ENCODE peak calls at places on chromosomes 3 and 15, in eight cellular contexts. One of them, this sample, is unnamed.

GRCh38 chr3:138434276-138434874 is at the start of gene ESYT3:
- DNase-seq in psoas muscle: peak
- DNase-seq in cardiac muscle cell: peak
- DNase-seq in PC-3: peak
- DNase-seq in naive thymus-derived CD4-positive, alpha-beta T cell: no peak
- DNase-seq in A549: peak
- DNase-seq in CD8-positive, alpha-beta memory T cell: no peak
- DNase-seq in right cardiac atrium: peak
- DNase-seq in this sample: peak

GRCh38 chr15:33328105-33328504 is 17.3 kb downstream of the RYR3 start:
- DNase-seq in psoas muscle: no peak
- DNase-seq in CD8-positive, alpha-beta memory T cell: no peak
- DNase-seq in A549: no peak
- DNase-seq in naive thymus-derived CD4-positive, alpha-beta T cell: no peak
- DNase-seq in cardiac muscle cell: no peak
- DNase-seq in PC-3: no peak
- DNase-seq in right cardiac atrium: no peak
- DNase-seq in this sample: no peak

GRCh38 chr15:87618203-87618725 is 638.3 kb downstream of the NTRK3 start:
- DNase-seq in psoas muscle: no peak
- DNase-seq in right cardiac atrium: no peak
- DNase-seq in naive thymus-derived CD4-positive, alpha-beta T cell: no peak
- DNase-seq in PC-3: no peak
- DNase-seq in A549: no peak
- DNase-seq in CD8-positive, alpha-beta memory T cell: no peak
- DNase-seq in cardiac muscle cell: peak
- DNase-seq in this sample: no peak

GRCh38 chr15:78909791-78910228 is 35.0 kb downstream of the CTSH start:
- DNase-seq in psoas muscle: no peak
- DNase-seq in PC-3: peak
- DNase-seq in A549: peak
- DNase-seq in right cardiac atrium: no peak
- DNase-seq in cardiac muscle cell: peak
- DNase-seq in CD8-positive, alpha-beta memory T cell: no peak
- DNase-seq in naive thymus-derived CD4-positive, alpha-beta T cell: peak
- DNase-seq in this sample: no peak

GRCh38 chr15:67828379-67828968 is 3.2 kb downstream of the SKOR1 start:
- DNase-seq in cardiac muscle cell: no peak
- DNase-seq in PC-3: no peak
- DNase-seq in naive thymus-derived CD4-positive, alpha-beta T cell: no peak
- DNase-seq in right cardiac atrium: no peak
- DNase-seq in A549: no peak
- DNase-seq in psoas muscle: no peak
- DNase-seq in CD8-positive, alpha-beta memory T cell: no peak
- DNase-seq in this sample: no peak

GRCh38 chr3:49015765-49016164 is 2.6 kb downstream of the DALRD3 start:
- DNase-seq in PC-3: no peak
- DNase-seq in naive thymus-derived CD4-positive, alpha-beta T cell: no peak
- DNase-seq in cardiac muscle cell: no peak
- DNase-seq in A549: no peak
- DNase-seq in right cardiac atrium: peak
- DNase-seq in CD8-positive, alpha-beta memory T cell: no peak
- DNase-seq in psoas muscle: no peak
- DNase-seq in this sample: no peak

GRCh38 chr3:101066776-101067175 is 73.6 kb upstream of the ABI3BP start:
- DNase-seq in cardiac muscle cell: peak
- DNase-seq in psoas muscle: no peak
- DNase-seq in right cardiac atrium: peak
- DNase-seq in A549: no peak
- DNase-seq in CD8-positive, alpha-beta memory T cell: no peak
- DNase-seq in naive thymus-derived CD4-positive, alpha-beta T cell: no peak
- DNase-seq in PC-3: peak
- DNase-seq in this sample: no peak

GRCh38 chr15:72338617-72339321 is 18.8 kb upstream of the CELF6 start:
- DNase-seq in right cardiac atrium: no peak
- DNase-seq in psoas muscle: no peak
- DNase-seq in naive thymus-derived CD4-positive, alpha-beta T cell: no peak
- DNase-seq in CD8-positive, alpha-beta memory T cell: no peak
- DNase-seq in cardiac muscle cell: peak
- DNase-seq in PC-3: peak
- DNase-seq in A549: peak
- DNase-seq in this sample: peak

GRCh38 chr3:173586176-173586575 is 188.6 kb downstream of the NLGN1 start:
- DNase-seq in CD8-positive, alpha-beta memory T cell: no peak
- DNase-seq in psoas muscle: no peak
- DNase-seq in PC-3: peak
- DNase-seq in right cardiac atrium: no peak
- DNase-seq in cardiac muscle cell: no peak
- DNase-seq in A549: no peak
- DNase-seq in naive thymus-derived CD4-positive, alpha-beta T cell: no peak
- DNase-seq in this sample: no peak

GRCh38 chr3:173587055-173587454 is 189.5 kb downstream of the NLGN1 start:
- DNase-seq in naive thymus-derived CD4-positive, alpha-beta T cell: no peak
- DNase-seq in PC-3: no peak
- DNase-seq in CD8-positive, alpha-beta memory T cell: no peak
- DNase-seq in A549: no peak
- DNase-seq in right cardiac atrium: no peak
- DNase-seq in cardiac muscle cell: no peak
- DNase-seq in psoas muscle: no peak
- DNase-seq in this sample: no peak

GRCh38 chr3:173584834-173585831 is 187.6 kb downstream of the NLGN1 start:
- DNase-seq in CD8-positive, alpha-beta memory T cell: no peak
- DNase-seq in PC-3: peak
- DNase-seq in A549: peak
- DNase-seq in psoas muscle: no peak
- DNase-seq in right cardiac atrium: peak
- DNase-seq in cardiac muscle cell: peak
- DNase-seq in naive thymus-derived CD4-positive, alpha-beta T cell: no peak
- DNase-seq in this sample: no peak

GRCh38 chr3:173583496-173583895 is 186.0 kb downstream of the NLGN1 start:
- DNase-seq in psoas muscle: no peak
- DNase-seq in PC-3: no peak
- DNase-seq in cardiac muscle cell: no peak
- DNase-seq in right cardiac atrium: no peak
- DNase-seq in naive thymus-derived CD4-positive, alpha-beta T cell: no peak
- DNase-seq in A549: no peak
- DNase-seq in CD8-positive, alpha-beta memory T cell: no peak
- DNase-seq in this sample: no peak

GRCh38 chr3:173584093-173584833 is 186.7 kb downstream of the NLGN1 start:
- DNase-seq in psoas muscle: no peak
- DNase-seq in PC-3: peak
- DNase-seq in right cardiac atrium: no peak
- DNase-seq in naive thymus-derived CD4-positive, alpha-beta T cell: no peak
- DNase-seq in cardiac muscle cell: peak
- DNase-seq in A549: peak
- DNase-seq in CD8-positive, alpha-beta memory T cell: no peak
- DNase-seq in this sample: no peak
- H3K4me3 ChIP-seq in psoas muscle: peak
- H3K4me3 ChIP-seq in PC-3: peak
- H3K4me3 ChIP-seq in right cardiac atrium: peak
- H3K4me3 ChIP-seq in naive thymus-derived CD4-positive, alpha-beta T cell: no peak
- H3K4me3 ChIP-seq in cardiac muscle cell: peak
- H3K4me3 ChIP-seq in A549: peak
- H3K4me3 ChIP-seq in CD8-positive, alpha-beta memory T cell: no peak
- H3K4me3 ChIP-seq in this sample: no peak

GRCh38 chr3:52685705-52686691 is at the start of the genes GNL3 and PBRM1:
- DNase-seq in PC-3: peak
- DNase-seq in naive thymus-derived CD4-positive, alpha-beta T cell: peak
- DNase-seq in psoas muscle: peak
- DNase-seq in A549: peak
- DNase-seq in cardiac muscle cell: peak
- DNase-seq in right cardiac atrium: peak
- DNase-seq in CD8-positive, alpha-beta memory T cell: peak
- DNase-seq in this sample: peak

GRCh38 chr3:52683611-52684010 is 2.1 kb downstream of the PBRM1 start:
- DNase-seq in CD8-positive, alpha-beta memory T cell: no peak
- DNase-seq in right cardiac atrium: peak
- DNase-seq in A549: no peak
- DNase-seq in cardiac muscle cell: peak
- DNase-seq in psoas muscle: no peak
- DNase-seq in naive thymus-derived CD4-positive, alpha-beta T cell: no peak
- DNase-seq in PC-3: no peak
- DNase-seq in this sample: no peak

GRCh38 chr3:52682016-52682415 is 3.7 kb downstream of the PBRM1 start:
- DNase-seq in CD8-positive, alpha-beta memory T cell: no peak
- DNase-seq in cardiac muscle cell: peak
- DNase-seq in A549: peak
- DNase-seq in naive thymus-derived CD4-positive, alpha-beta T cell: no peak
- DNase-seq in PC-3: peak
- DNase-seq in right cardiac atrium: no peak
- DNase-seq in psoas muscle: no peak
- DNase-seq in this sample: no peak

GRCh38 chr3:52685285-52685704 is 418 bp downstream of the PBRM1 start:
- DNase-seq in right cardiac atrium: peak
- DNase-seq in CD8-positive, alpha-beta memory T cell: peak
- DNase-seq in A549: peak
- DNase-seq in PC-3: peak
- DNase-seq in psoas muscle: peak
- DNase-seq in naive thymus-derived CD4-positive, alpha-beta T cell: peak
- DNase-seq in cardiac muscle cell: no peak
- DNase-seq in this sample: no peak

DNA sequence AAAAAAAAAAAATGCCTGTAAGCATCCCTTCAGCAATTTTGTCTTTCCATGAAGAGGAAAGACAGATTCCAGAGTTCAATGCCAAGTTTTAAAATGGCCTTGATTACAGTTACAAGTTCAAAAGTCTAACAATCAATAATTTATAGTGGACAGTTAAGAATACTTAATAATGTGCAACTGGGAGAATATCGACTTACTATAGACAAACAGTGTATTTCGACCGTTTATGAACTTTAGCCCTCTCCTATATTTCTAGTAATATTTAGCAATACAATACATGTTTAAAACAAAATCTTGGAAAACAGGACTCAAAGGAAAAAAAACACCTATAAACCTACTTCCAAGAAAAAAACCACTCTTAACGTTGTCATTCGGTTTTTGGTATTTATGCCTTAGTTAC is 1.5 kb downstream of the PBRM1 start:
- DNase-seq in right cardiac atrium: no peak
- DNase-seq in CD8-positive, alpha-beta memory T cell: no peak
- DNase-seq in cardiac muscle cell: no peak
- DNase-seq in naive thymus-derived CD4-positive, alpha-beta T cell: no peak
- DNase-seq in A549: no peak
- DNase-seq in PC-3: no peak
- DNase-seq in psoas muscle: no peak
- DNase-seq in this sample: no peak
- H3K4me3 ChIP-seq in right cardiac atrium: no peak
- H3K4me3 ChIP-seq in CD8-positive, alpha-beta memory T cell: peak
- H3K4me3 ChIP-seq in cardiac muscle cell: peak
- H3K4me3 ChIP-seq in naive thymus-derived CD4-positive, alpha-beta T cell: no peak
- H3K4me3 ChIP-seq in A549: peak
- H3K4me3 ChIP-seq in PC-3: peak
- H3K4me3 ChIP-seq in psoas muscle: peak
- H3K4me3 ChIP-seq in this sample: peak

GRCh38 chr3:35505772-35506171 is 133.6 kb upstream of the ARPP21 start:
- DNase-seq in PC-3: no peak
- DNase-seq in A549: no peak
- DNase-seq in psoas muscle: no peak
- DNase-seq in right cardiac atrium: no peak
- DNase-seq in naive thymus-derived CD4-positive, alpha-beta T cell: no peak
- DNase-seq in cardiac muscle cell: no peak
- DNase-seq in CD8-positive, alpha-beta memory T cell: no peak
- DNase-seq in this sample: no peak

GRCh38 chr3:35500641-35501353 is 138.5 kb upstream of the ARPP21 start:
- DNase-seq in psoas muscle: no peak
- DNase-seq in cardiac muscle cell: no peak
- DNase-seq in A549: no peak
- DNase-seq in CD8-positive, alpha-beta memory T cell: no peak
- DNase-seq in naive thymus-derived CD4-positive, alpha-beta T cell: no peak
- DNase-seq in PC-3: no peak
- DNase-seq in right cardiac atrium: no peak
- DNase-seq in this sample: no peak

GRCh38 chr3:35502699-35503098 is 136.6 kb upstream of the ARPP21 start:
- DNase-seq in A549: no peak
- DNase-seq in PC-3: no peak
- DNase-seq in cardiac muscle cell: no peak
- DNase-seq in right cardiac atrium: no peak
- DNase-seq in CD8-positive, alpha-beta memory T cell: no peak
- DNase-seq in naive thymus-derived CD4-positive, alpha-beta T cell: no peak
- DNase-seq in psoas muscle: no peak
- DNase-seq in this sample: no peak

DNA sequence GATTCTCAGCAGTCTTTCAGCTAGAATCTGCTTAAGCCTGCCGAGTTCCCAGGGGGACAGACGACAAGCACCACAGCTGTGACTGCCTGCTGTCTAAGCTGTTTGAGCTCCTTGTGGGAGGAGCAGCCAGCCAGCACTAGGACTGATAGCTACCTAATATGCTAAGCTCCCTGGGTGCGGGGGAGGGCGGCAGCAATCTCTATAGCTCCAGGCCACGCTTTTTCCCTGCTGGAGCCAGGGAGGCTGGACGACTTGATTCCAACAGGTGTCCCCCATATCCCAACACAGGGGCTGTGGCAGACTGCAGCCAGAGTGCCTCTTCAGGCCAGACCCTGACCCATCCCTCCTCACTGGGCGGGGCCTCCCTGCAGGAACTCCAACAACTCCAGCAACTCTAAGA is 134.1 kb upstream of the ARPP21 start:
- DNase-seq in right cardiac atrium: peak
- DNase-seq in psoas muscle: peak
- DNase-seq in PC-3: no peak
- DNase-seq in naive thymus-derived CD4-positive, alpha-beta T cell: no peak
- DNase-seq in A549: no peak
- DNase-seq in CD8-positive, alpha-beta memory T cell: no peak
- DNase-seq in cardiac muscle cell: peak
- DNase-seq in this sample: no peak
- H3K4me3 ChIP-seq in right cardiac atrium: no peak
- H3K4me3 ChIP-seq in psoas muscle: no peak
- H3K4me3 ChIP-seq in PC-3: no peak
- H3K4me3 ChIP-seq in naive thymus-derived CD4-positive, alpha-beta T cell: no peak
- H3K4me3 ChIP-seq in A549: no peak
- H3K4me3 ChIP-seq in CD8-positive, alpha-beta memory T cell: no peak
- H3K4me3 ChIP-seq in cardiac muscle cell: no peak
- H3K4me3 ChIP-seq in this sample: no peak

GRCh38 chr15:43800286-43801136 is at the start of gene HYPK:
- DNase-seq in cardiac muscle cell: peak
- DNase-seq in naive thymus-derived CD4-positive, alpha-beta T cell: peak
- DNase-seq in right cardiac atrium: peak
- DNase-seq in PC-3: peak
- DNase-seq in CD8-positive, alpha-beta memory T cell: peak
- DNase-seq in A549: peak
- DNase-seq in psoas muscle: peak
- DNase-seq in this sample: peak

GRCh38 chr15:43796566-43796965 is 3.5 kb downstream of the SERINC4 start:
- DNase-seq in right cardiac atrium: no peak
- DNase-seq in psoas muscle: no peak
- DNase-seq in CD8-positive, alpha-beta memory T cell: no peak
- DNase-seq in naive thymus-derived CD4-positive, alpha-beta T cell: no peak
- DNase-seq in A549: no peak
- DNase-seq in PC-3: no peak
- DNase-seq in cardiac muscle cell: no peak
- DNase-seq in this sample: no peak

GRCh38 chr15:43799945-43800285 is at the start of gene SERINC4:
- DNase-seq in A549: no peak
- DNase-seq in PC-3: no peak
- DNase-seq in naive thymus-derived CD4-positive, alpha-beta T cell: no peak
- DNase-seq in psoas muscle: no peak
- DNase-seq in cardiac muscle cell: no peak
- DNase-seq in right cardiac atrium: peak
- DNase-seq in CD8-positive, alpha-beta memory T cell: no peak
- DNase-seq in this sample: no peak

GRCh38 chr15:43795997-43796396 is 3.9 kb downstream of the SERF2 start:
- DNase-seq in A549: no peak
- DNase-seq in naive thymus-derived CD4-positive, alpha-beta T cell: no peak
- DNase-seq in cardiac muscle cell: no peak
- DNase-seq in CD8-positive, alpha-beta memory T cell: no peak
- DNase-seq in PC-3: no peak
- DNase-seq in psoas muscle: no peak
- DNase-seq in right cardiac atrium: no peak
- DNase-seq in this sample: no peak

GRCh38 chr15:43799209-43799944 is 643 bp downstream of the SERINC4 start:
- DNase-seq in CD8-positive, alpha-beta memory T cell: no peak
- DNase-seq in A549: no peak
- DNase-seq in cardiac muscle cell: no peak
- DNase-seq in PC-3: no peak
- DNase-seq in psoas muscle: no peak
- DNase-seq in right cardiac atrium: no peak
- DNase-seq in naive thymus-derived CD4-positive, alpha-beta T cell: no peak
- DNase-seq in this sample: no peak
- H3K4me3 ChIP-seq in CD8-positive, alpha-beta memory T cell: no peak
- H3K4me3 ChIP-seq in A549: no peak
- H3K4me3 ChIP-seq in cardiac muscle cell: no peak
- H3K4me3 ChIP-seq in PC-3: no peak
- H3K4me3 ChIP-seq in psoas muscle: peak
- H3K4me3 ChIP-seq in right cardiac atrium: no peak
- H3K4me3 ChIP-seq in naive thymus-derived CD4-positive, alpha-beta T cell: no peak
- H3K4me3 ChIP-seq in this sample: peak